ENCODE peak calls at places on chromosomes 11 and 22, in five cellular contexts. One of them, this sample, is unnamed.

GRCh38 chr11:74559934-74560309 is 32.5 kb upstream of the POLD3 start:
- DNase-seq in activated B cell treated with CpG ODN at 0.5 μM for 24 hours: no peak
- DNase-seq in mammary epithelial cell: no peak
- DNase-seq in PC-3: peak; percentile 38
- DNase-seq in DND-41: no peak
- DNase-seq in this sample: no peak

GRCh38 chr11:111694851-111695250 is 71.3 kb downstream of the PPP2R1B start:
- DNase-seq in activated B cell treated with CpG ODN at 0.5 μM for 24 hours: no peak
- DNase-seq in mammary epithelial cell: no peak
- DNase-seq in PC-3: no peak
- DNase-seq in DND-41: no peak
- DNase-seq in this sample: no peak

GRCh38 chr11:2708757-2709281 is 9.0 kb upstream of the KCNQ1OT1 start:
- DNase-seq in activated B cell treated with CpG ODN at 0.5 μM for 24 hours: no peak
- DNase-seq in mammary epithelial cell: no peak
- DNase-seq in PC-3: no peak
- DNase-seq in DND-41: no peak
- DNase-seq in this sample: no peak

GRCh38 chr22:20436309-20437252 is 1.0 kb downstream of the SCARF2 start:
- DNase-seq in activated B cell treated with CpG ODN at 0.5 μM for 24 hours: no peak
- DNase-seq in mammary epithelial cell: no peak
- DNase-seq in PC-3: no peak
- DNase-seq in DND-41: no peak
- DNase-seq in this sample: peak; percentile 57

GRCh38 chr11:122307480-122308085 is 191.6 kb upstream of the BLID start:
- DNase-seq in activated B cell treated with CpG ODN at 0.5 μM for 24 hours: no peak
- DNase-seq in mammary epithelial cell: no peak
- DNase-seq in PC-3: no peak
- DNase-seq in DND-41: no peak
- DNase-seq in this sample: no peak

GRCh38 chr11:27295928-27296327 is 67.1 kb downstream of the CCDC34 start:
- DNase-seq in activated B cell treated with CpG ODN at 0.5 μM for 24 hours: no peak
- DNase-seq in mammary epithelial cell: no peak
- DNase-seq in PC-3: no peak
- DNase-seq in DND-41: no peak
- DNase-seq in this sample: no peak

GRCh38 chr11:125948278-125949051 is 2.6 kb downstream of the VSIG10L2 start:
- DNase-seq in activated B cell treated with CpG ODN at 0.5 μM for 24 hours: no peak
- DNase-seq in mammary epithelial cell: no peak
- DNase-seq in PC-3: no peak
- DNase-seq in DND-41: no peak
- DNase-seq in this sample: no peak

GRCh38 chr22:23649071-23649501 is 17.0 kb upstream of the DRICH1 start:
- DNase-seq in activated B cell treated with CpG ODN at 0.5 μM for 24 hours: no peak
- DNase-seq in mammary epithelial cell: no peak
- DNase-seq in PC-3: no peak
- DNase-seq in DND-41: no peak
- DNase-seq in this sample: no peak

GRCh38 chr22:20885017-20885556 is 26.3 kb downstream of the SNAP29 start:
- DNase-seq in activated B cell treated with CpG ODN at 0.5 μM for 24 hours: no peak
- DNase-seq in mammary epithelial cell: no peak
- DNase-seq in PC-3: no peak
- DNase-seq in DND-41: no peak
- DNase-seq in this sample: no peak

GRCh38 chr11:72741429-72741833 is 10.8 kb downstream of the ARAP1 start:
- DNase-seq in activated B cell treated with CpG ODN at 0.5 μM for 24 hours: no peak
- DNase-seq in mammary epithelial cell: no peak
- DNase-seq in PC-3: peak; percentile 44
- DNase-seq in DND-41: no peak
- DNase-seq in this sample: no peak

GRCh38 chr11:75468534-75469340 is 35.7 kb upstream of the KLHL35 start:
- DNase-seq in activated B cell treated with CpG ODN at 0.5 μM for 24 hours: no peak
- DNase-seq in mammary epithelial cell: no peak
- DNase-seq in PC-3: no peak
- DNase-seq in DND-41: no peak
- DNase-seq in this sample: peak; percentile 82

GRCh38 chr11:120229451-120230424 is 10.2 kb upstream of the POU2F3 start:
- DNase-seq in activated B cell treated with CpG ODN at 0.5 μM for 24 hours: no peak
- DNase-seq in mammary epithelial cell: no peak
- DNase-seq in PC-3: peak; percentile 64
- DNase-seq in DND-41: peak; percentile 17
- DNase-seq in this sample: no peak

GRCh38 chr11:108620958-108621772 is 27.6 kb upstream of the EXPH5 start:
- DNase-seq in activated B cell treated with CpG ODN at 0.5 μM for 24 hours: no peak
- DNase-seq in mammary epithelial cell: peak; percentile 78
- DNase-seq in PC-3: peak; percentile 95
- DNase-seq in DND-41: no peak
- DNase-seq in this sample: no peak

GRCh38 chr11:2202071-2202899 is 30.7 kb upstream of the TH start:
- DNase-seq in activated B cell treated with CpG ODN at 0.5 μM for 24 hours: no peak
- DNase-seq in mammary epithelial cell: peak; percentile 41
- DNase-seq in PC-3: peak; percentile 85
- DNase-seq in DND-41: no peak
- DNase-seq in this sample: no peak

GRCh38 chr22:19041403-19042074 is 80.7 kb downstream of the DGCR2 start:
- DNase-seq in activated B cell treated with CpG ODN at 0.5 μM for 24 hours: no peak
- DNase-seq in mammary epithelial cell: no peak
- DNase-seq in PC-3: no peak
- DNase-seq in DND-41: no peak
- DNase-seq in this sample: no peak

GRCh38 chr11:9642894-9643293 is 21.0 kb upstream of the SWAP70 start:
- DNase-seq in activated B cell treated with CpG ODN at 0.5 μM for 24 hours: no peak
- DNase-seq in mammary epithelial cell: no peak
- DNase-seq in PC-3: no peak
- DNase-seq in DND-41: no peak
- DNase-seq in this sample: no peak

GRCh38 chr22:23231471-23232093 is 51.3 kb downstream of the BCR start:
- DNase-seq in activated B cell treated with CpG ODN at 0.5 μM for 24 hours: no peak
- DNase-seq in mammary epithelial cell: no peak
- DNase-seq in PC-3: no peak
- DNase-seq in DND-41: no peak
- DNase-seq in this sample: no peak

GRCh38 chr11:83097671-83098070 is 26.0 kb upstream of the RAB30 start:
- DNase-seq in activated B cell treated with CpG ODN at 0.5 μM for 24 hours: no peak
- DNase-seq in mammary epithelial cell: no peak
- DNase-seq in PC-3: no peak
- DNase-seq in DND-41: no peak
- DNase-seq in this sample: no peak

GRCh38 chr22:49394116-49394785 is 433.4 kb downstream of the BRD1 start:
- DNase-seq in activated B cell treated with CpG ODN at 0.5 μM for 24 hours: no peak
- DNase-seq in mammary epithelial cell: no peak
- DNase-seq in PC-3: no peak
- DNase-seq in DND-41: no peak
- DNase-seq in this sample: no peak

GRCh38 chr11:93196816-93197382 is 892 bp downstream of the SLC36A4 start:
- DNase-seq in activated B cell treated with CpG ODN at 0.5 μM for 24 hours: no peak
- DNase-seq in mammary epithelial cell: no peak
- DNase-seq in PC-3: peak; percentile 30
- DNase-seq in DND-41: no peak
- DNase-seq in this sample: no peak

GRCh38 chr11:38176812-38177322 is 1578.8 kb upstream of the RAG2 start:
- DNase-seq in activated B cell treated with CpG ODN at 0.5 μM for 24 hours: no peak
- DNase-seq in mammary epithelial cell: no peak
- DNase-seq in PC-3: no peak
- DNase-seq in DND-41: no peak
- DNase-seq in this sample: no peak

GRCh38 chr11:123069878-123070821 is 8.2 kb upstream of the HSPA8 start:
- DNase-seq in activated B cell treated with CpG ODN at 0.5 μM for 24 hours: no peak
- DNase-seq in mammary epithelial cell: no peak
- DNase-seq in PC-3: no peak
- DNase-seq in DND-41: no peak
- DNase-seq in this sample: no peak

GRCh38 chr22:37832022-37832857 is 9.1 kb downstream of the GALR3 start:
- DNase-seq in activated B cell treated with CpG ODN at 0.5 μM for 24 hours: no peak
- DNase-seq in mammary epithelial cell: no peak
- DNase-seq in PC-3: no peak
- DNase-seq in DND-41: no peak
- DNase-seq in this sample: no peak

GRCh38 chr22:37569009-37569920 is 9.0 kb downstream of the CDC42EP1 start:
- DNase-seq in activated B cell treated with CpG ODN at 0.5 μM for 24 hours: no peak
- DNase-seq in mammary epithelial cell: no peak
- DNase-seq in PC-3: no peak
- DNase-seq in DND-41: no peak
- DNase-seq in this sample: no peak

GRCh38 chr11:297666-298405 is 1.5 kb downstream of the IFITM5 start:
- DNase-seq in activated B cell treated with CpG ODN at 0.5 μM for 24 hours: peak; percentile 12
- DNase-seq in mammary epithelial cell: no peak
- DNase-seq in PC-3: no peak
- DNase-seq in DND-41: no peak
- DNase-seq in this sample: no peak

DNA sequence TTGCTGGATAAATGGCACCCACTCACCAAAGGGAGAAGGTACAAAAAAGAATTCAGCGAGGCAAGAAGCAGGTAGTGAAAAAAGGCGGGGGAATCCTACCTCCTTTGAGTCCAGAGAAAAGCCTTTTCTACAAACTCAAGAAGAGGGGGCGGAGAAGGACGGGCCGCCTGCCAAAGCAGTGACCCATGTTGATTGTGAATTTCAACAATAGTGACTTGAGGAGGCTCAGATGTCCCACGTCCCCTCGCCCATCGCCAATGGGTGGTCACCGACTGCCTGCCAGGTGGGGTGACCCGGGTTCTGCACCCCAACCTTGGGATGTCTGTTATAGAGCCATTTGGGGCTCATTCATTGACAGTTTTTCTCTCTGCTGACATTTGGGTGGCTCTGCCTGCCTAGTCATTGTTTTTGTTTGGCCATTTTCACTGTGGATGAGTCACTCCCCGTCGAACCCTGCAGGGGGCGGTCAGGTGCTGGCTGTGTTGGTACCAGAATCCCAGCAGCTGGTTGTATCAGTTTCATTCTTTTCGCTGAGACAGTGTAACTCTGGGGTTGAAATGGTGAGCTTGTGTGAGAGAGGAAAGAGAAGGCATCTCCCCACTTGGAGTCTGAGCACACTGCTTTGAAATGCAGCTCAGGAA is 163.4 kb upstream of the NCAM1 start:
- DNase-seq in activated B cell treated with CpG ODN at 0.5 μM for 24 hours: no peak
- DNase-seq in mammary epithelial cell: peak; percentile 56
- DNase-seq in PC-3: peak; percentile 35
- DNase-seq in DND-41: no peak
- DNase-seq in this sample: no peak
- TF ChIP-seq CTCF in activated B cell treated with CpG ODN at 0.5 μM for 24 hours: no peak
- TF ChIP-seq CTCF in mammary epithelial cell: peak; percentile 82
- TF ChIP-seq CTCF in PC-3: peak; percentile 52
- TF ChIP-seq CTCF in DND-41: peak; percentile 40
- TF ChIP-seq CTCF in this sample: peak; percentile 71

GRCh38 chr22:50461979-50462540 is 12.8 kb downstream of the SBF1 start:
- DNase-seq in activated B cell treated with CpG ODN at 0.5 μM for 24 hours: no peak
- DNase-seq in mammary epithelial cell: no peak
- DNase-seq in PC-3: no peak
- DNase-seq in DND-41: no peak
- DNase-seq in this sample: no peak

GRCh38 chr22:50461536-50461935 is 13.3 kb downstream of the SBF1 start:
- DNase-seq in activated B cell treated with CpG ODN at 0.5 μM for 24 hours: no peak
- DNase-seq in mammary epithelial cell: no peak
- DNase-seq in PC-3: no peak
- DNase-seq in DND-41: no peak
- DNase-seq in this sample: no peak

GRCh38 chr22:50460942-50461341 is 13.9 kb downstream of the SBF1 start:
- DNase-seq in activated B cell treated with CpG ODN at 0.5 μM for 24 hours: no peak
- DNase-seq in mammary epithelial cell: no peak
- DNase-seq in PC-3: peak; percentile 13
- DNase-seq in DND-41: no peak
- DNase-seq in this sample: no peak

GRCh38 chr22:50459016-50459415 is 15.8 kb downstream of the SBF1 start:
- DNase-seq in activated B cell treated with CpG ODN at 0.5 μM for 24 hours: no peak
- DNase-seq in mammary epithelial cell: no peak
- DNase-seq in PC-3: no peak
- DNase-seq in DND-41: no peak
- DNase-seq in this sample: no peak

GRCh38 chr22:50459443-50460140 is 15.2 kb downstream of the SBF1 start:
- DNase-seq in activated B cell treated with CpG ODN at 0.5 μM for 24 hours: no peak
- DNase-seq in mammary epithelial cell: no peak
- DNase-seq in PC-3: no peak
- DNase-seq in DND-41: no peak
- DNase-seq in this sample: no peak
- TF ChIP-seq CTCF in activated B cell treated with CpG ODN at 0.5 μM for 24 hours: no peak
- TF ChIP-seq CTCF in mammary epithelial cell: no peak
- TF ChIP-seq CTCF in PC-3: no peak
- TF ChIP-seq CTCF in DND-41: peak; percentile 21
- TF ChIP-seq CTCF in this sample: no peak

GRCh38 chr11:40816976-40817375 is 642.5 kb downstream of the LRRC4C start:
- DNase-seq in activated B cell treated with CpG ODN at 0.5 μM for 24 hours: no peak
- DNase-seq in mammary epithelial cell: no peak
- DNase-seq in PC-3: no peak
- DNase-seq in DND-41: no peak
- DNase-seq in this sample: no peak

DNA sequence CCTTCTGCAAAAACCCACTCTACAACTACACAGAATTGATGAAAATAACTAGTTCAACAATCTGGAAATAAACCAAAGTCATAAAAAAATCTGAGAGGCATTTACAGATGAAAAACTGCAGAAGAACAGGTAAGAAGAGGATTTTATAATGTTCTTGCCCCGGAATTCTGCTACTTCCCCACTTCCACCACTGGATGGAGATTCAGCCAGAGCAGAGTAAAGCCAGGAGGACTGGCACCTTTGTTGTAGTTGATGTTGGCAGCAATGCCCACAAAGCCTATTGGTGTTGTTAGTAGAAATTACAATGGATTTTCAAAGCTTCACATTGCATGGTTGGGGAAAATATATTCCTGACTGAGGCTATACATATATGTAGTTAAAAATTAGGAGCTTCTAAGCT is 640.2 kb downstream of the LRRC4C start:
- DNase-seq in activated B cell treated with CpG ODN at 0.5 μM for 24 hours: no peak
- DNase-seq in mammary epithelial cell: peak; percentile 1
- DNase-seq in PC-3: no peak
- DNase-seq in DND-41: no peak
- DNase-seq in this sample: no peak
- TF ChIP-seq CTCF in activated B cell treated with CpG ODN at 0.5 μM for 24 hours: no peak
- TF ChIP-seq CTCF in mammary epithelial cell: peak; percentile 23
- TF ChIP-seq CTCF in PC-3: no peak
- TF ChIP-seq CTCF in DND-41: no peak
- TF ChIP-seq CTCF in this sample: no peak

GRCh38 chr22:27991586-27992293 is 72.7 kb upstream of the PITPNB start:
- DNase-seq in activated B cell treated with CpG ODN at 0.5 μM for 24 hours: no peak
- DNase-seq in mammary epithelial cell: no peak
- DNase-seq in PC-3: no peak
- DNase-seq in DND-41: peak; percentile 3
- DNase-seq in this sample: no peak
- TF ChIP-seq CTCF in activated B cell treated with CpG ODN at 0.5 μM for 24 hours: no peak
- TF ChIP-seq CTCF in mammary epithelial cell: no peak
- TF ChIP-seq CTCF in PC-3: no peak
- TF ChIP-seq CTCF in DND-41: no peak
- TF ChIP-seq CTCF in this sample: no peak

DNA sequence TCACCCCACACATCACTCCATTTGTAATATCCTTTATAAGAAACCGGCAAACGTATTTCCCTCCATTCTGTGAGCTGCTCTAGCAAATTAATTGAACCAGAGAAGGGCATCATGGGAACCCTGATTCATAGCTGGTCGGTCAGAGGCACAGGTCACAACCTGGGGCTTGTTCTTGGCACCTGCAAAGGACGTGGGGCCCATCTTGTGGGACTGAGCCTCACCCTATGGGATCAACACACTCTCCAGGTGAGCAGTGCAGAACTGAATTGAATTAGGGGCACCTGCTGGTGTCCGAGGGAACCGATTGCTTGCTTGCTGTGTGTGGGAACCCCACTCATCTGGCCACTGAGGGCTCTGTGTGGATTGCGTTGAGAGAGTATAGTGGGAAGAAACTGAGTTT is 145.3 kb downstream of the CTTN start:
- DNase-seq in activated B cell treated with CpG ODN at 0.5 μM for 24 hours: no peak
- DNase-seq in mammary epithelial cell: no peak
- DNase-seq in PC-3: no peak
- DNase-seq in DND-41: no peak
- DNase-seq in this sample: no peak
- TF ChIP-seq CTCF in activated B cell treated with CpG ODN at 0.5 μM for 24 hours: no peak
- TF ChIP-seq CTCF in mammary epithelial cell: no peak
- TF ChIP-seq CTCF in PC-3: no peak
- TF ChIP-seq CTCF in DND-41: no peak
- TF ChIP-seq CTCF in this sample: no peak

This sample was measured in D721Med.